ENCODE peak calls at places on chromosomes 5 and 9, in six cellular contexts. A is SK-N-SH, D is A549, K is GM12878, Z is HCT116, Y is GM23338. I is an unnamed sample.

GRCh38 chr9:9352877-9353481 is 1259.8 kb downstream of the PTPRD start:
- DNase-seq in Y (peak; percentile 49), A (no peak), Z (no peak), D (no peak), K (no peak), I (no peak)

GRCh38 chr5:149144637-149145036 is 3.3 kb downstream of the ABLIM3 start:
- DNase-seq in Z (no peak), K (no peak), A (no peak), D (no peak), Y (no peak), I (no peak)

GRCh38 chr5:57783693-57784092 is 301.1 kb upstream of the ACTBL2 start:
- DNase-seq in D (no peak), A (no peak), K (no peak), Y (no peak), Z (no peak), I (no peak)

GRCh38 chr5:34611829-34612415 is 44.2 kb upstream of the RAI14 start:
- DNase-seq in Z (no peak), D (no peak), A (no peak), K (no peak), Y (no peak), I (no peak)

GRCh38 chr5:140358738-140359310 is 1.2 kb upstream of the SLC4A9 start:
- DNase-seq in A (peak; percentile 50), D (peak; percentile 51), Y (peak; percentile 88), K (no peak), Z (no peak), I (no peak)

GRCh38 chr9:16315720-16316119 is 554.8 kb downstream of the BNC2 start:
- DNase-seq in K (no peak), Y (no peak), D (no peak), A (no peak), Z (no peak), I (no peak)

GRCh38 chr9:103789686-103790085 is 304.4 kb upstream of the SMC2 start:
- DNase-seq in Y (peak; percentile 1), K (no peak), D (peak; percentile 18), Z (no peak), A (no peak), I (no peak)

GRCh38 chr5:132839426-132840301 is 9.2 kb upstream of the SHROOM1 start:
- DNase-seq in K (no peak), D (no peak), A (no peak), Y (no peak), Z (no peak), I (no peak)

GRCh38 chr9:14780251-14780650 is 57.7 kb upstream of the CER1 start:
- DNase-seq in Z (no peak), Y (no peak), A (peak; percentile 9), D (no peak), K (no peak), I (no peak)

GRCh38 chr5:88389248-88390006 is 120.8 kb upstream of the TMEM161B start:
- DNase-seq in Y (no peak), K (no peak), Z (no peak), A (no peak), D (no peak), I (no peak)

GRCh38 chr9:138045541-138046490 is 168.2 kb downstream of the CACNA1B start:
- DNase-seq in Y (no peak), K (no peak), D (no peak), A (peak; percentile 33), Z (no peak), I (no peak)

GRCh38 chr5:62626534-62626933 is 47.9 kb downstream of the LRRC70 start:
- DNase-seq in K (no peak), Z (no peak), D (no peak), Y (peak; percentile 39), A (no peak), I (no peak)

GRCh38 chr9:89185980-89186379 is 7.4 kb upstream of the SHC3 start:
- DNase-seq in Y (peak; percentile 68), A (no peak), D (no peak), K (no peak), Z (no peak), I (no peak)

GRCh38 chr9:89137548-89138462 is 40.8 kb downstream of the SHC3 start:
- DNase-seq in Z (peak; percentile 59), A (no peak), Y (no peak), K (no peak), D (peak; percentile 48), I (no peak)

GRCh38 chr9:117278656-117279055 is 136.2 kb downstream of the ASTN2 start:
- DNase-seq in K (no peak), A (peak; percentile 28), Y (no peak), Z (no peak), D (no peak), I (no peak)

GRCh38 chr5:92908952-92909351 is 672.1 kb downstream of the NR2F1-AS1 start:
- DNase-seq in Y (no peak), Z (no peak), K (no peak), A (no peak), D (no peak), I (no peak)

GRCh38 chr9:108609227-108609894 is 246.4 kb downstream of the ACTL7B start:
- DNase-seq in A (no peak), Z (no peak), D (no peak), K (no peak), Y (no peak), I (no peak)

GRCh38 chr9:26950521-26950920 is 3.5 kb upstream of the PLAA start:
- DNase-seq in K (no peak), Z (no peak), A (no peak), D (no peak), Y (no peak), I (no peak)

GRCh38 chr5:154756203-154756870 is 1.2 kb downstream of the LARP1 start:
- DNase-seq in Y (no peak), K (no peak), Z (no peak), D (peak; percentile 63), A (peak; percentile 68), I (no peak)

GRCh38 chr5:172749881-172750608 is 20.9 kb downstream of the DUSP1 start:
- DNase-seq in Y (no peak), Z (no peak), D (no peak), A (no peak), K (no peak), I (no peak)

GRCh38 chr5:169801324-169801777 is 164.3 kb downstream of the DOCK2 start:
- DNase-seq in Z (no peak), K (no peak), A (no peak), Y (no peak), D (peak; percentile 34), I (no peak)

GRCh38 chr5:169805527-169805934 is 168.5 kb downstream of the DOCK2 start:
- DNase-seq in A (no peak), D (no peak), Y (no peak), K (peak; percentile 94), Z (no peak), I (no peak)

GRCh38 chr5:169801781-169802180 is 164.7 kb downstream of the DOCK2 start:
- DNase-seq in Z (no peak), K (no peak), A (no peak), Y (no peak), D (no peak), I (no peak)

GRCh38 chr5:169804861-169805260 is 167.8 kb downstream of the DOCK2 start:
- DNase-seq in Z (no peak), K (no peak), A (no peak), D (no peak), Y (no peak), I (no peak)

GRCh38 chr5:169803077-169803981 is 166.3 kb downstream of the DOCK2 start:
- DNase-seq in Z (no peak), K (no peak), A (peak; percentile 59), Y (no peak), D (peak; percentile 55), I (no peak)
- H3K27ac ChIP-seq in Z (no peak overlapping the region), K (peak overlapping the region; percentile 84), A (peak overlapping the region; percentile 80), Y (no peak overlapping the region), D (no peak overlapping the region), I (no peak overlapping the region)

GRCh38 chr5:55702612-55703345 is 9.3 kb downstream of the SLC38A9 start:
- DNase-seq in D (no peak), Y (no peak), K (no peak), A (no peak), Z (no peak), I (no peak)
- TF ChIP-seq REST in D (no peak), Y (no peak), K (no peak), A (no peak), Z (no peak), I (no peak)

DNA sequence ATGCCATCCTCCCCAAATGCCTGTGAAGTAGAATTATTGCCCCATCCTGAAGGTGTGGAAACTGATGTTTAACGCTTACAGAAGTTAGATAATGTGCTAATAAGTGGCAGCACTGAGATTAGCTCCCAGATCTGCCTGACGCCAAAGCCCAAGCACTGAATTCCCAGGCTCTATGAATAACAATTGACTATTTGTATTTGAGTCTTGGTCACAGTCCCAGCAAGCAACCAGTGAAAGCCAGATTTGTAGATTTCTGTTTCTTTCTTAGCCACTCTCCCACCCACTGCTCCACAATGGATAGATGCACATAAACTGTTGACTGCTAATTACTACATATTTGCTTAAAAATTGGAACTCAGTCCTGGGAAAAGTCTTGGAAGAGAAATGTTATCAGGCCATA is 34.4 kb downstream of the FAM240B start:
- DNase-seq in A (no peak), Z (no peak), D (no peak), Y (peak; percentile 58), K (no peak), I (no peak)
- H3K4me1 ChIP-seq in A (peaks cover 7% of the 10 kb centered on the region), Z (peaks cover 40% of the 10 kb centered on the region), D (peaks cover 65% of the 10 kb centered on the region), Y (peaks cover 62% of the 10 kb centered on the region), K (no peaks in the 10 kb centered on the region), I (peaks cover 29% of the 10 kb centered on the region)

GRCh38 chr5:39076757-39077475 is 2.7 kb upstream of the RICTOR start:
- DNase-seq in Z (no peak), Y (no peak), D (peak; percentile 70), A (no peak), K (peak; percentile 53), I (no peak)

GRCh38 chr5:39072915-39073758 is 1.1 kb downstream of the RICTOR start:
- DNase-seq in Z (no peak), Y (peak; percentile 76), D (peak; percentile 53), K (peak; percentile 38), A (peak; percentile 68), I (no peak)

GRCh38 chr5:39073759-39074008 is 515 bp downstream of the RICTOR start:
- DNase-seq in Z (no peak), K (no peak), Y (no peak), A (no peak), D (no peak), I (no peak)

GRCh38 chr5:39076101-39076756 is 2.0 kb upstream of the RICTOR start:
- DNase-seq in Y (no peak), A (no peak), Z (no peak), K (no peak), D (no peak), I (no peak)

GRCh38 chr5:39074009-39074886 is at the start of gene RICTOR:
- DNase-seq in K (peak; percentile 66), Z (no peak), Y (peak; percentile 89), D (peak; percentile 94), A (peak; percentile 97), I (no peak)
- H3K27ac ChIP-seq in K (peak within 1 kb of the TSS; percentile 97), Z (peak within 1 kb of the TSS; percentile 80), Y (peak within 1 kb of the TSS; percentile 97), D (peak within 1 kb of the TSS; percentile 89), A (peak within 1 kb of the TSS; percentile 94), I (peak within 1 kb of the TSS; percentile 79)

GRCh38 chr5:168347368-168347767 is 55.9 kb downstream of the WWC1 start:
- DNase-seq in Z (no peak), A (no peak), Y (no peak), K (no peak), D (no peak), I (no peak)

GRCh38 chr5:168342985-168343384 is 51.5 kb downstream of the WWC1 start:
- DNase-seq in K (no peak), Y (no peak), Z (no peak), A (no peak), D (no peak), I (no peak)

GRCh38 chr5:168346417-168346816 is 55.0 kb downstream of the WWC1 start:
- DNase-seq in Y (peak; percentile 90), Z (no peak), K (no peak), A (no peak), D (no peak), I (no peak)

GRCh38 chr5:168350315-168350714 is 58.9 kb downstream of the WWC1 start:
- DNase-seq in K (no peak), Z (no peak), A (no peak), Y (no peak), D (no peak), I (no peak)

GRCh38 chr5:168347786-168348414 is 56.5 kb downstream of the WWC1 start:
- DNase-seq in K (no peak), Z (no peak), D (no peak), Y (no peak), A (no peak), I (no peak)
- TF ChIP-seq REST in K (no peak), Z (no peak), D (no peak), Y (no peak), A (no peak), I (no peak)